ENCODE peak calls at places on chromosomes 7 and 10, in five cellular contexts. N is colonic mucosa, W is cardiac muscle cell, R is heart right ventricle, I is osteoblast. E is an unnamed sample.

GRCh38 chr7:35375516-35375915 is 121.6 kb upstream of the TBX20 start:
- DNase-seq in I (no peak), N (no peak), R (no peak), W (no peak), E (no peak)

GRCh38 chr7:15508258-15508657 is 53.6 kb downstream of the AGMO start:
- DNase-seq in R (no peak), W (peak; percentile 9), N (no peak), I (no peak), E (no peak)

GRCh38 chr10:11242443-11243386 is 225.0 kb downstream of the CELF2 start:
- DNase-seq in N (peak; percentile 36), R (peak; percentile 71), W (peak; percentile 38), I (no peak), E (no peak)

GRCh38 chr7:56479136-56479535 is 362.9 kb upstream of the NUPR2 start:
- DNase-seq in I (no peak), W (no peak), N (no peak), R (no peak), E (no peak)

GRCh38 chr10:91683976-91684375 is 51.1 kb upstream of the PPP1R3C start:
- DNase-seq in N (no peak), I (peak; percentile 91), R (no peak), W (peak; percentile 37), E (no peak)

GRCh38 chr7:121832347-121832746 is 40.6 kb upstream of the PTPRZ1 start:
- DNase-seq in N (no peak), R (no peak), I (no peak), W (no peak), E (no peak)

GRCh38 chr7:117587931-117588330 is 108.1 kb downstream of the CFTR start:
- DNase-seq in W (no peak), R (no peak), N (no peak), I (no peak), E (no peak)

GRCh38 chr7:48429117-48429516 is 257.9 kb downstream of the ABCA13 start:
- DNase-seq in N (no peak), I (no peak), R (no peak), W (no peak), E (no peak)

GRCh38 chr7:50119815-50120637 is 27.0 kb upstream of the ZPBP start:
- DNase-seq in W (no peak), N (no peak), I (no peak), R (no peak), E (peak; percentile 10)

GRCh38 chr10:79155301-79156081 is 86.7 kb downstream of the ZMIZ1 start:
- DNase-seq in N (no peak), R (peak; percentile 47), W (peak; percentile 35), I (no peak), E (no peak)

GRCh38 chr10:124388476-124388822 is 30.3 kb downstream of the OAT start:
- DNase-seq in N (no peak), I (peak; percentile 81), R (no peak), W (no peak), E (no peak)
- H3K36me3 ChIP-seq in N (no peaks in the 10 kb centered on the region), I (no peaks in the 10 kb centered on the region), R (no peaks in the 10 kb centered on the region), W (no peaks in the 10 kb centered on the region), E (no peaks in the 10 kb centered on the region)

GRCh38 chr7:71616217-71616616 is 484.3 kb downstream of the GALNT17 start:
- DNase-seq in W (no peak), I (no peak), N (no peak), R (no peak), E (no peak)
- H3K4me1 ChIP-seq in W (peaks cover 11% of the 10 kb centered on the region), I (no peaks in the 10 kb centered on the region), N (no peaks in the 10 kb centered on the region), R (peaks cover 14% of the 10 kb centered on the region), E (no peaks in the 10 kb centered on the region)

GRCh38 chr7:102039706-102040105 is 222.3 kb downstream of the CUX1 start:
- DNase-seq in N (no peak), R (no peak), W (no peak), I (no peak), E (no peak)
- H3K27ac ChIP-seq in N (no peak overlapping the region), R (peak overlapping the region; percentile 82), W (no peak overlapping the region), I (no peak overlapping the region), E (no peak overlapping the region)

DNA sequence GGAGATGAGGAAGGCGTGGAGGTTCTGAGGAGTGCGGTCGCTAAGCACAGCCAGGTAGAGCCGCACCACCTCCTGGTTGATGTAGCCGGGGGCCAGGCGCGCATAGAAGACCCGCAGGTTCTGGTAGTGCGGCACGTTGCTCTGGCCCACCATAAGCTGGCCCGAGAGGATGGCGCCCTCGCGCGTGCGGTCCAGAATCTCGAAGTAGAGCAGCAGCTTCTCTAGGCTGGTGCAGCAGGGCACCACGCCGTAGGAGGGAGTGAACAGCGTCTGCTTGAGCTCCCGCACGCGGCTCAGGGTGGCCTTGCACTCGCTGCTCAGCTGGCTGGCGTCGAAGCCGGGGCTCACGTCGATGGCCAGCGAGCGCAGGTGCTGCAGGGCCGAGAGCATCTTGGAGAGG is 77.8 kb upstream of the TNRC18 start:
- DNase-seq in I (no peak), R (no peak), W (no peak), N (no peak), E (no peak)
- H3K36me3 ChIP-seq in I (peaks cover 11% of the 10 kb centered on the region), R (peaks cover 50% of the 10 kb centered on the region), W (peaks cover 10% of the 10 kb centered on the region), N (no peaks in the 10 kb centered on the region), E (peaks cover 5% of the 10 kb centered on the region)

DNA sequence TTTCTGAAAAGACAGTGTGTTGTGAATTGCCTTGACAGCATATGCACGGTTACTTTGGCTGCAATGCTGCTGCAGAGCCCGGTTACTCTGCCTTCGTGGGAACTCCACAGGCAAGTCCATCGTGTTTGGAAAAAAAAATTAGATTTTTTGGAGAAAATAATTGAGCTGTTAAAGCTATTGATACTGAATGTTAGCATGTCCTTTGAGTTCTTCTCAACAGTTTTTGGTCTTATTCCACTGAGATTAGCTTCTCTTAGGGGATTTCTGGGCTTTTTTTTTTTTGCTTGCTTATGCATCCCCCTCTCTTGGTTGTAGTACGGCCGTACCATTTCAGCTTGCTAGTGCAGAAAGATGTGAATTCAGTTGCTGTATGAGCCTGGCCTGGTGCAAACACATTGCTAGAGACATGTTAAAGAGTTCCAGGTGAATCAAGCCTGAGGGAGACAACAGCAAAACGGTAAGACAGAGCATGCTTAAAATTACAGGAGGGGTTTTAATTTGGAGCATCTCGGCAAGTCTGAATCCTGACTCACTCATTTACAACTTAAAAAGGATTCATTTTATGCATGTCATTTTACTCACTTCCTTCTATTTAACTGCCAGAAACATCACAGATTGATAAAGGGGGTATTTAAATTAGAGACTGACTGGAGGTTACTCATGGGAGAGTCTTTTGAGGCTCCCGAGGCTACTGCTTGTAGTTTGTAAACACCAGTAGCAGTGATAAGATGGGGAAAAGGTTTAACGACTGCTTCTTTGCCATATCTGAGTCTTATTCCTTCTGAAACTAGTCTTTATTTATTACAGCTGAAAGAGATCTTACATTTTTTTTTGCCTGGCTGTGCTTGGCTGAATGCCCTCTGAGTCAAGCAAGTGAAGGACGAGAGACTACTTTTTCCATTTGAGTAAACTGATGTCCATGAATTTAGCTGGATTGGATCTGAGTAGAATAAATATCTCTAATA is 113.7 kb downstream of the CDK14 start:
- DNase-seq in I (no peak), W (peak; percentile 67), N (no peak), R (peak; percentile 20), E (no peak)
- H3K4me1 ChIP-seq in I (peaks cover 19% of the 10 kb centered on the region), W (peaks cover 51% of the 10 kb centered on the region), N (no peaks in the 10 kb centered on the region), R (peaks cover 10% of the 10 kb centered on the region), E (no peaks in the 10 kb centered on the region)

DNA sequence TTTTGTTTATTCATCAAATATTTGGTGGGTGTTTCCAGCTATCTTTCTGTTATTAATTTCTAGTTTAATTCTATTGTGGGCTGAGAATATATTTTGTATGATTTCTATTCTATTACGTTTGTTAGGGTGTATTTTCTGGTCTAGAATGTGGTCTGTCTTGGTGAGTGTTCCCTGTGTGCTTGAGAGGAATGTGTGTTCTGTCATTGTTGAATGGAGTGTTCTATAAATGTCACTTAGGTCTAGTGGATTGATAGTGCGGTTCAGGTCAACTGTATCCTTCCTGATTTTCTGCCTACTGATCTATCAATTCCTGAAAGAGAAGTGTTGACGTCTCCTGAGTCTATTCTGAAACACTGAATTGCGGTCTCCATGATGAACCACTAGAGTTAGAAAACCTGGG is 8.5 kb downstream of the HTRA1 start:
- DNase-seq in I (no peak), R (no peak), N (no peak), W (no peak), E (no peak)
- H3K27ac ChIP-seq in I (peak overlapping the region; percentile 74), R (peak overlapping the region; percentile 60), N (no peak overlapping the region), W (peak overlapping the region; percentile 88), E (no peak overlapping the region)

GRCh38 chr10:114849674-114850073 is 28.1 kb downstream of the FHIP2A start:
- DNase-seq in W (no peak), I (no peak), R (no peak), N (no peak), E (no peak)

GRCh38 chr10:114850126-114850525 is 28.5 kb downstream of the FHIP2A start:
- DNase-seq in I (no peak), W (no peak), N (no peak), R (no peak), E (no peak)

GRCh38 chr10:114851336-114851735 is 29.8 kb downstream of the FHIP2A start:
- DNase-seq in W (no peak), N (no peak), R (no peak), I (no peak), E (no peak)

GRCh38 chr10:114855776-114856543 is 34.4 kb downstream of the FHIP2A start:
- DNase-seq in I (no peak), N (no peak), R (no peak), W (peak; percentile 20), E (no peak)

GRCh38 chr10:114852197-114852596 is 30.6 kb downstream of the FHIP2A start:
- DNase-seq in N (no peak), W (no peak), R (no peak), I (no peak), E (no peak)
- H3K36me3 ChIP-seq in N (peaks cover 9% of the 10 kb centered on the region), W (peaks cover 68% of the 10 kb centered on the region), R (peaks cover 100% of the 10 kb centered on the region), I (peaks cover 70% of the 10 kb centered on the region), E (peaks cover 20% of the 10 kb centered on the region)

GRCh38 chr10:116195039-116195438 is 78.0 kb downstream of the GFRA1 start:
- DNase-seq in N (no peak), W (no peak), I (no peak), R (no peak), E (no peak)
- H3K4me1 ChIP-seq in N (no peaks in the 10 kb centered on the region), W (no peaks in the 10 kb centered on the region), I (no peaks in the 10 kb centered on the region), R (no peaks in the 10 kb centered on the region), E (no peaks in the 10 kb centered on the region)

E was measured in CD8-positive, alpha-beta memory T cell.